ENCODE peak calls at places on chromosomes 16 and 17, in nine cellular contexts. V is ovary, O is HFF-Myc, M is AG09309, Z is nephron progenitor cell, D is cardiac fibroblast, H is breast epithelium, N is left ventricle myocardium inferior, U is MM.1S. I is an unnamed sample.

GRCh38 chr16:1949507-1949906 is 5.0 kb downstream of the RPL3L start:
- DNase-seq in V (no peak), O (no peak), M (no peak), Z (no peak), D (no peak), H (no peak), N (no peak), U (no peak), I (no peak)

GRCh38 chr16:56657555-56658430 is at the start of gene MT1F:
- DNase-seq in V (no peak), O (no peak), M (no peak), Z (peak), D (peak), H (peak), N (peak), U (peak), I (peak)

GRCh38 chr16:1003551-1004347 is 22.2 kb downstream of the SOX8 start:
- DNase-seq in V (no peak), O (no peak), M (no peak), Z (no peak), D (no peak), H (no peak), N (no peak), U (peak), I (no peak)

GRCh38 chr17:73613271-73613941 is 30.8 kb downstream of the SDK2 start:
- DNase-seq in V (no peak), O (no peak), M (no peak), Z (peak), D (no peak), H (no peak), N (no peak), U (no peak), I (no peak)

GRCh38 chr17:44069974-44070454 is 521 bp upstream of the G6PC3 start:
- DNase-seq in V (no peak), O (no peak), M (no peak), Z (no peak), D (peak), H (no peak), N (no peak), U (no peak), I (no peak)

GRCh38 chr16:81571175-81571574 is 126.6 kb downstream of the CMIP start:
- DNase-seq in V (no peak), O (no peak), M (no peak), Z (no peak), D (no peak), H (no peak), N (no peak), U (no peak), I (no peak)

GRCh38 chr16:814974-815373 is 14.4 kb upstream of the GNG13 start:
- DNase-seq in V (no peak), O (no peak), M (peak), Z (no peak), D (peak), H (no peak), N (no peak), U (no peak), I (no peak)

GRCh38 chr16:86869288-86870022 is 291.1 kb downstream of the FOXL1 start:
- DNase-seq in V (no peak), O (no peak), M (no peak), Z (no peak), D (no peak), H (no peak), N (no peak), U (peak), I (no peak)

DNA sequence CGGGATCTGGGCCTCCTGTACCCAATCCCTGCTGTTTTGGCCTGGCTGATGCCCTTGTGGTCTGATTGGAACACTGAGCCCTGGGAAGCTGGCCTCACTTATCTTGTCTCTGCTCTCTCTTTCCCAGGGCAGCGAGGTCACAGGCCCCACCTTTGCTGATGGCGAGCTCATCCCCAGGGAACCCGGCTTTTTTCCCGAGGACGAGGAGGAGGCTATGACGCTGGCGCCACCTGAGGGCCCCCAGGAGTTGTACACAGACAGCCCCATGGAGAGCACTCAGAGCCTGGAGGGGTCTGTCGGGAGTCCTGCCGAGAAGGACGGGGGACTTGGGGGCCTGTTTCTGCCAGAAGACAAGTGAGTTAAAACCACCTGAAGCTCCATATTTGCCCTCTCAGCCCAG is 126.0 kb downstream of the RAB11FIP4 start:
- DNase-seq in V (no peak), O (no peak), M (no peak), Z (peak), D (no peak), H (no peak), N (no peak), U (no peak), I (no peak)
- TF ChIP-seq CTCF in V (no peak), O (peak), M (peak), Z (no peak), D (no peak), H (no peak), N (peak), U (peak), I (no peak)

DNA sequence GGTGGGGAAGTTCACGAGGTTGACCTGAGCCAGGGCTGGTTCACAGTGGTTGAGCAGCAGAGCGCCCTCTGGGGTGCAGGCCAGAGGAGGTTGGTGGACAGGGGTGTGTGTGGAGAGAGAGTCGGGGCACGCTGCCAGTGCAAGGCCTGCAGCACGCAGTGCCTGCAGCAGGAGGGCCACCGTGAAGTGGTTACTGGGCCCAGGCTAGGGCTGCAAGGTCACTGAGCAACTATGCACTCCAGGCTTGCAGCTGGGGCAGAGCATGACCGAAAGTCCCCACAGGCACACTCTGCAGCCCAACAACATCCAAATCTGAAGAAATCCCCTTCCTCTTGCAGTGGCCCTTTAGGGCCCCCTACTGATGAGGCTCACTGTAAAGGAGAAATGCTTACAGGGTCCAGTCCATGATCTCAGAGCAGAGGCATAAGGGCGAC is 89.1 kb upstream of the NOL11 start:
- DNase-seq in V (no peak), O (no peak), M (no peak), Z (no peak), D (no peak), H (no peak), N (peak), U (no peak), I (no peak)
- TF ChIP-seq CTCF in V (no peak), O (peak), M (peak), Z (no peak), D (no peak), H (no peak), N (peak), U (no peak), I (no peak)

GRCh38 chr16:17635183-17635582 is 164.4 kb upstream of the XYLT1 start:
- DNase-seq in V (no peak), O (no peak), M (no peak), Z (no peak), D (no peak), H (no peak), N (no peak), U (no peak), I (no peak)
- TF ChIP-seq CTCF in V (no peak), O (no peak), M (no peak), Z (no peak), D (no peak), H (no peak), N (no peak), U (no peak), I (no peak)

GRCh38 chr16:58430718-58431117 is 38.4 kb downstream of the GINS3 start:
- DNase-seq in V (no peak), O (no peak), M (no peak), Z (no peak), D (no peak), H (no peak), N (no peak), U (no peak), I (no peak)

GRCh38 chr16:58440094-58440493 is 47.8 kb downstream of the GINS3 start:
- DNase-seq in V (no peak), O (no peak), M (no peak), Z (no peak), D (no peak), H (no peak), N (no peak), U (no peak), I (no peak)

GRCh38 chr16:58433569-58433951 is 41.3 kb downstream of the GINS3 start:
- DNase-seq in V (no peak), O (no peak), M (no peak), Z (no peak), D (no peak), H (no peak), N (no peak), U (no peak), I (no peak)

DNA sequence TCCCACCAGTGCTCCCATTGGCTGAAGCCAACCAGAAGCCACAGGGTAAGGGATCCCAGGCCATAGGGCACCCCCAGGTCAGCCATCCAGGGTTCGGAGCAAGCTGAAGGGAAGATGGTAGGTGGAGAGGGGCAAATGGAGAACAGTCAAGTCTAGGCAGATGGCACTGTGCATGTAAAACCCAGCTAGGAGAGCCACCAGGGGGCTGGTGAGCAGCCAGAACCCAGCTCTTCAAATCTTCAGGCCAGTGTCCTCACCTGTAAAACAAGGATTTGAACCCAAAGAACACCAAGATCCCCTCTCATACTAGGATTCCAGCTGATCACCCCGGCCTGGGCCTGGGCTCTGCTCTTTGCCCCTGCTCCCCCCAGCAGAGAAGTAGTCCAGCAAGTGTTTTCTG is 43.5 kb downstream of the GINS3 start:
- DNase-seq in V (no peak), O (no peak), M (no peak), Z (no peak), D (no peak), H (no peak), N (no peak), U (no peak), I (no peak)
- TF ChIP-seq CTCF in V (no peak), O (no peak), M (no peak), Z (no peak), D (no peak), H (no peak), N (peak), U (no peak), I (no peak)

GRCh38 chr16:59013930-59014329 is 279.8 kb upstream of the GOT2 start:
- DNase-seq in V (no peak), O (no peak), M (no peak), Z (no peak), D (no peak), H (no peak), N (no peak), U (no peak), I (no peak)
- TF ChIP-seq CTCF in V (no peak), O (no peak), M (no peak), Z (no peak), D (no peak), H (no peak), N (no peak), U (no peak), I (no peak)

DNA sequence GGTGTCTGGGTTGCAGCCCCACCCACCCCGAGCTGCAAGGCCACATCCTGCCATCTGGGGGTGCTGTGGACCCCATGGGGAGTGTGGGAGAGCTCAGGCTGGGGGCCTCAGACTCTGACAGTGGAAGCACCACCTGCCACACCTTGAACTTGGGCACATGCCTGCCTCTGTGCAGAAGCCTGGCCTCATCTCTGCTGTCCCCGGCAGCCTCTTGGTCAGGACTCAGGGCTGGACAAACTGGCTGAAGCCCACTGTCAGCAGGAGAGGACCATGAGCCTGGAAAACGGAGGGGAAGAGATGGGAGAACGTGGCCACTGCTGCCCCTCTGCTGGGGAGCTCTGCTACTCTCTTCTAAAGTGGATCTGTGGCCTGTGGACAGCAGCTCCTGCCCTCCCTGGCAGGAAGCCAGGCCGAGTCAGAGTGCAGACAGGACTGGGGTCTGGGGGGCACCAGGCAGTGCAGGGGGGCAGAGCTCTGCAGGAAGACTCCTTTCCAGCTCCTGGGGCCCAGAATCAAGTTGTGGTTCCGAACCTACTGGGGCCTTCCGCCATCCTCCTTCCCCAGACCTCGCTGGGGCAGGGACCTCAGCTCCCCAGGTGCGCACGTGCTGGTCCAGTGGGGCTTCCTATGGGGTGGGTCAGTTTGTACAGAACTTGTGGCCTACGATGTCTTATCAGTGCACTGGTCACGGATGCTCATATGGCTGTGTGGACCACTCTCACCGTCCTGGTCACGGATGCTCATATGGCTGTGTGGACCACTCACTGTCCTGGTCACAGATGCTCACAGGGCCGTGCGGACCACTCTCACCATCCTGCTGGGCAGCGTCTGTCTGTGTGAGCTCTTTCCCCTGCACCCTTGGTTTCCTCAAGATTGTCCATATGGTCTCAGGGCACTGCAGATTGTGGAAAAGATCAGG is 207.7 kb downstream of the LAT start:
- DNase-seq in V (peak), O (no peak), M (no peak), Z (no peak), D (no peak), H (no peak), N (no peak), U (no peak), I (peak)
- TF ChIP-seq CTCF in V (no peak), O (no peak), M (peak), Z (no peak), D (peak), H (no peak), N (no peak), U (peak), I (no peak)

GRCh38 chr16:13767215-13767614 is 152.7 kb upstream of the ERCC4 start:
- DNase-seq in V (no peak), O (no peak), M (no peak), Z (peak), D (peak), H (no peak), N (no peak), U (no peak), I (no peak)
- TF ChIP-seq CTCF in V (no peak), O (no peak), M (no peak), Z (peak), D (no peak), H (peak), N (peak), U (no peak), I (no peak)

DNA sequence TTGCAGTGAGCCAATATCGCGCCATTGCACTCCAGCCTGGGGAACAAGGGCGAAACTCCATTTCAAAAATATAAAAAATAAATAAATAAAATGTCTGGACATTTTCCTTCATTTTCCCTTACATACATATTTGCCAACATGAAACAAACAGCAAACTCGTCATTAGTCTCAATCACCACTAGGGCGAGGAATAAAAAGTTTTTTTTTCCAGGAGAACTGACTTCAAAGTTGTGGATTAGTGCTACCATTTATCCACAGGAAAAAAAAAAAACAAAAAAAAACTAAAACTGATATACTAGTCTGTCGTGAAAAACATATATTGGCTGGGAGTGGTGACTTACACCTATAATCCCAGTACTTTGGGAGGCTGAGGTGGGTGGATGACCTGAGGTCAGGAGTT is 77.0 kb upstream of the MTMR4 start:
- DNase-seq in V (no peak), O (no peak), M (no peak), Z (no peak), D (no peak), H (no peak), N (no peak), U (no peak), I (no peak)
- TF ChIP-seq CTCF in V (no peak), O (no peak), M (no peak), Z (peak), D (peak), H (no peak), N (no peak), U (no peak), I (no peak)

DNA sequence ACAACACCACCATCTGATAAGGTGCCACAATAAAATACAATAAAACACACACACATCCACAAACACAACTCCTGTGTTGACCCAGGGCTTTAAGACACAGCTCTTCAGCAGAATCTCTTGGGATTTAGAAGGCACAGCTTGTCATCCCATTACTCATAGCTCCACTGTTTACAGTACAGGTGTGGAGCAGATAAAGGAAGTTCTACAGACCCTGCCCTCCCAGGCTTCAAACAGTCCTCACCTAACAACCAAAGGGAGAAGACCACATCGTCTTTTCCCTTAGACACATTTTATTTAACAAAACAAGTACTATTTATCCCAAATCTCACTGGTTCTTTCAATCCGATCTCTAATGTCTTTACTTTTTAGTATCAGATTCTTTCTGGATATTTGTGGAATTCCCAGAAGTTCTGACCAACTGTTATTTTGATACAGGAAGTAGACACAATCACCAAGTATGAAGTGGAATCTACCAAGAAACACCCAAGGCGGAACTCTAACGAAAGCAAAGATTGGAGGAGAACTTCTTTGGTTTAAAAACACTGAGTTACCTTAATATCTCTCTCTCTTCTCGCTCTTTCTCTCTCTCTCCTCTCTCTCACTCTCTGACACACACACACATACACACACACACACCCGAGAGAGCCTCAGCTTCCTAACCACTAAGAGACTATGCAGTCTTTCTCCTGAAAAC is 46.1 kb downstream of the CYTH1 start:
- DNase-seq in V (no peak), O (no peak), M (no peak), Z (no peak), D (peak), H (no peak), N (no peak), U (peak), I (no peak)
- TF ChIP-seq CTCF in V (no peak), O (no peak), M (no peak), Z (no peak), D (no peak), H (no peak), N (no peak), U (no peak), I (no peak)

GRCh38 chr17:31064707-31065106 is 30.1 kb upstream of the NF1 start:
- DNase-seq in V (no peak), O (no peak), M (no peak), Z (no peak), D (no peak), H (no peak), N (no peak), U (no peak), I (no peak)

GRCh38 chr17:31072186-31072585 is 22.6 kb upstream of the NF1 start:
- DNase-seq in V (no peak), O (no peak), M (peak), Z (no peak), D (no peak), H (peak), N (no peak), U (no peak), I (no peak)

GRCh38 chr17:31073411-31073810 is 21.4 kb upstream of the NF1 start:
- DNase-seq in V (no peak), O (no peak), M (no peak), Z (no peak), D (no peak), H (no peak), N (no peak), U (no peak), I (no peak)

GRCh38 chr17:31067699-31068184 is 27.0 kb upstream of the NF1 start:
- DNase-seq in V (no peak), O (peak), M (peak), Z (no peak), D (peak), H (no peak), N (no peak), U (no peak), I (no peak)

GRCh38 chr17:31068291-31068690 is 26.5 kb upstream of the NF1 start:
- DNase-seq in V (no peak), O (no peak), M (no peak), Z (no peak), D (peak), H (no peak), N (no peak), U (no peak), I (peak)
- TF ChIP-seq CTCF in V (no peak), O (peak), M (peak), Z (no peak), D (peak), H (no peak), N (peak), U (peak), I (no peak)